ENCODE peak calls at places on chromosomes 4 and X, in ten cellular contexts. One of them, this sample, is unnamed.

GRCh38 chr4:38759077-38759789 is 23.6 kb downstream of the TLR10 start:
- DNase-seq in B cell: peak; percentile 80
- DNase-seq in Calu3: peak; percentile 45
- DNase-seq in cardiac fibroblast: peak; percentile 84
- DNase-seq in HCT116: no peak
- DNase-seq in pancreas: peak; percentile 43
- DNase-seq in mucosa of descending colon: peak; percentile 52
- DNase-seq in glutamatergic neuron: peak; percentile 62
- DNase-seq in fibroblast of lung: peak; percentile 74
- DNase-seq in AG09319: no peak
- DNase-seq in this sample: peak; percentile 28

GRCh38 chr4:61468091-61468720 is 268.1 kb downstream of the ADGRL3 start:
- DNase-seq in B cell: no peak
- DNase-seq in Calu3: peak; percentile 52
- DNase-seq in cardiac fibroblast: peak; percentile 25
- DNase-seq in HCT116: no peak
- DNase-seq in pancreas: no peak
- DNase-seq in mucosa of descending colon: no peak
- DNase-seq in glutamatergic neuron: no peak
- DNase-seq in fibroblast of lung: peak; percentile 49
- DNase-seq in AG09319: no peak
- DNase-seq in this sample: no peak

GRCh38 chrX:116667346-116667745 is 204.6 kb upstream of the CT83 start:
- DNase-seq in B cell: no peak
- DNase-seq in Calu3: no peak
- DNase-seq in cardiac fibroblast: no peak
- DNase-seq in HCT116: no peak
- DNase-seq in pancreas: no peak
- DNase-seq in mucosa of descending colon: no peak
- DNase-seq in glutamatergic neuron: no peak
- DNase-seq in fibroblast of lung: no peak
- DNase-seq in AG09319: no peak
- DNase-seq in this sample: no peak

GRCh38 chrX:130084651-130085237 is 25.6 kb downstream of the ELF4 start:
- DNase-seq in B cell: peak; percentile 45
- DNase-seq in Calu3: no peak
- DNase-seq in cardiac fibroblast: no peak
- DNase-seq in HCT116: no peak
- DNase-seq in pancreas: no peak
- DNase-seq in mucosa of descending colon: peak; percentile 19
- DNase-seq in glutamatergic neuron: no peak
- DNase-seq in fibroblast of lung: no peak
- DNase-seq in AG09319: no peak
- DNase-seq in this sample: no peak

GRCh38 chr4:109735566-109736454 is 5.9 kb upstream of the PLA2G12A start:
- DNase-seq in B cell: no peak
- DNase-seq in Calu3: no peak
- DNase-seq in cardiac fibroblast: peak; percentile 46
- DNase-seq in HCT116: no peak
- DNase-seq in pancreas: peak; percentile 79
- DNase-seq in mucosa of descending colon: no peak
- DNase-seq in glutamatergic neuron: no peak
- DNase-seq in fibroblast of lung: no peak
- DNase-seq in AG09319: no peak
- DNase-seq in this sample: no peak

GRCh38 chr4:151957163-151957562 is 196.4 kb upstream of the GATB start:
- DNase-seq in B cell: no peak
- DNase-seq in Calu3: no peak
- DNase-seq in cardiac fibroblast: peak; percentile 7
- DNase-seq in HCT116: no peak
- DNase-seq in pancreas: no peak
- DNase-seq in mucosa of descending colon: no peak
- DNase-seq in glutamatergic neuron: no peak
- DNase-seq in fibroblast of lung: no peak
- DNase-seq in AG09319: no peak
- DNase-seq in this sample: no peak

GRCh38 chrX:119145241-119145653 is 17.6 kb upstream of the KIAA1210 start:
- DNase-seq in B cell: no peak
- DNase-seq in Calu3: peak; percentile 24
- DNase-seq in cardiac fibroblast: peak; percentile 21
- DNase-seq in HCT116: peak; percentile 12
- DNase-seq in pancreas: no peak
- DNase-seq in mucosa of descending colon: peak; percentile 25
- DNase-seq in glutamatergic neuron: peak; percentile 35
- DNase-seq in fibroblast of lung: peak; percentile 2
- DNase-seq in AG09319: no peak
- DNase-seq in this sample: no peak

GRCh38 chr4:1214101-1215095 is 34.5 kb downstream of the CTBP1 start:
- DNase-seq in B cell: no peak
- DNase-seq in Calu3: no peak
- DNase-seq in cardiac fibroblast: no peak
- DNase-seq in HCT116: no peak
- DNase-seq in pancreas: no peak
- DNase-seq in mucosa of descending colon: no peak
- DNase-seq in glutamatergic neuron: peak; percentile 65
- DNase-seq in fibroblast of lung: no peak
- DNase-seq in AG09319: no peak
- DNase-seq in this sample: no peak

GRCh38 chrX:71616672-71617529 is 1.4 kb downstream of the CXCR3 start:
- DNase-seq in B cell: no peak
- DNase-seq in Calu3: no peak
- DNase-seq in cardiac fibroblast: no peak
- DNase-seq in HCT116: no peak
- DNase-seq in pancreas: no peak
- DNase-seq in mucosa of descending colon: peak; percentile 83
- DNase-seq in glutamatergic neuron: no peak
- DNase-seq in fibroblast of lung: no peak
- DNase-seq in AG09319: no peak
- DNase-seq in this sample: no peak

GRCh38 chrX:41828821-41829220 is 94.5 kb downstream of the CASK start:
- DNase-seq in B cell: no peak
- DNase-seq in Calu3: no peak
- DNase-seq in cardiac fibroblast: no peak
- DNase-seq in HCT116: no peak
- DNase-seq in pancreas: no peak
- DNase-seq in mucosa of descending colon: no peak
- DNase-seq in glutamatergic neuron: no peak
- DNase-seq in fibroblast of lung: no peak
- DNase-seq in AG09319: no peak
- DNase-seq in this sample: no peak

GRCh38 chr4:102869569-102870227 is 906 bp downstream of the CISD2 start:
- DNase-seq in B cell: no peak
- DNase-seq in Calu3: no peak
- DNase-seq in cardiac fibroblast: no peak
- DNase-seq in HCT116: no peak
- DNase-seq in pancreas: no peak
- DNase-seq in mucosa of descending colon: peak; percentile 33
- DNase-seq in glutamatergic neuron: no peak
- DNase-seq in fibroblast of lung: no peak
- DNase-seq in AG09319: no peak
- DNase-seq in this sample: no peak

DNA sequence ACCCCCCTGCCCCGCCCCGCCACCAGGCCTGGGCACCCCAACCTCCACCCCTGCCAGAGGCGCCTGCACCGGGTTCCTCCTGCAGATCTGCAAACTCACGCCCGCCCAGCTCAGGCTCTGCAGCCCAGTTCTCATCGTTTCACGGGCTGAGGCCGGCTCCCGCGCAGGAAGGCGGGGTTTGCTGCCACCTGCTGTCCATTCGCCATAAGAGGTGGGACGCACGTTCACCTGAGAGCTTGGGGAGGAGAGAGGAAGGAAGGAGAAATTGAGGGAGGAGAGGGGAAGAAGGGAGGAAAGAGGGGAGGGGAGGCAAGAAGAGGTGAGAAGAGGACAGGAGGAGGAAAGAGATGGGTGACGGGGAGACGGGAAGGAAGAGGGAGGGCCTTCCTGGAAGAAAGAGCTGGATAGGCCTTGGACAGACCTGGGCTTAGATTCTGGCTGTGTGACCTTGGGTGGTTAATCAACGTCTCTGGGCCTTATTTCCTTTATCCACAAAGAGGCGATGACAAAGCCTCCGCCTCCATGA is 114.5 kb downstream of the ADRA2C start:
- DNase-seq in B cell: peak; percentile 79
- DNase-seq in Calu3: peak; percentile 79
- DNase-seq in cardiac fibroblast: peak; percentile 56
- DNase-seq in HCT116: peak; percentile 35
- DNase-seq in pancreas: peak; percentile 53
- DNase-seq in mucosa of descending colon: peak; percentile 82
- DNase-seq in glutamatergic neuron: peak; percentile 93
- DNase-seq in fibroblast of lung: peak; percentile 38
- DNase-seq in AG09319: no peak
- DNase-seq in this sample: peak; percentile 37
- TF ChIP-seq CTCF in B cell: peak; percentile 69
- TF ChIP-seq CTCF in Calu3: peak; percentile 65
- TF ChIP-seq CTCF in cardiac fibroblast: peak; percentile 59
- TF ChIP-seq CTCF in HCT116: peak; percentile 77
- TF ChIP-seq CTCF in pancreas: peak; percentile 62
- TF ChIP-seq CTCF in mucosa of descending colon: peak; percentile 50
- TF ChIP-seq CTCF in glutamatergic neuron: peak; percentile 75
- TF ChIP-seq CTCF in fibroblast of lung: peak; percentile 45
- TF ChIP-seq CTCF in AG09319: peak; percentile 53
- TF ChIP-seq CTCF in this sample: no peak

GRCh38 chr4:169047967-169048366 is 37.9 kb upstream of the CBR4 start:
- DNase-seq in B cell: no peak
- DNase-seq in Calu3: no peak
- DNase-seq in cardiac fibroblast: no peak
- DNase-seq in HCT116: no peak
- DNase-seq in pancreas: no peak
- DNase-seq in mucosa of descending colon: no peak
- DNase-seq in glutamatergic neuron: no peak
- DNase-seq in fibroblast of lung: no peak
- DNase-seq in AG09319: no peak
- DNase-seq in this sample: no peak

GRCh38 chr4:169048867-169049266 is 38.8 kb upstream of the CBR4 start:
- DNase-seq in B cell: no peak
- DNase-seq in Calu3: no peak
- DNase-seq in cardiac fibroblast: no peak
- DNase-seq in HCT116: no peak
- DNase-seq in pancreas: no peak
- DNase-seq in mucosa of descending colon: no peak
- DNase-seq in glutamatergic neuron: no peak
- DNase-seq in fibroblast of lung: no peak
- DNase-seq in AG09319: no peak
- DNase-seq in this sample: no peak

GRCh38 chr4:169042608-169043007 is 32.6 kb upstream of the CBR4 start:
- DNase-seq in B cell: no peak
- DNase-seq in Calu3: no peak
- DNase-seq in cardiac fibroblast: no peak
- DNase-seq in HCT116: no peak
- DNase-seq in pancreas: no peak
- DNase-seq in mucosa of descending colon: no peak
- DNase-seq in glutamatergic neuron: no peak
- DNase-seq in fibroblast of lung: no peak
- DNase-seq in AG09319: no peak
- DNase-seq in this sample: no peak

GRCh38 chr4:169044723-169045447 is 34.8 kb upstream of the CBR4 start:
- DNase-seq in B cell: no peak
- DNase-seq in Calu3: no peak
- DNase-seq in cardiac fibroblast: no peak
- DNase-seq in HCT116: no peak
- DNase-seq in pancreas: no peak
- DNase-seq in mucosa of descending colon: no peak
- DNase-seq in glutamatergic neuron: no peak
- DNase-seq in fibroblast of lung: no peak
- DNase-seq in AG09319: no peak
- DNase-seq in this sample: no peak

DNA sequence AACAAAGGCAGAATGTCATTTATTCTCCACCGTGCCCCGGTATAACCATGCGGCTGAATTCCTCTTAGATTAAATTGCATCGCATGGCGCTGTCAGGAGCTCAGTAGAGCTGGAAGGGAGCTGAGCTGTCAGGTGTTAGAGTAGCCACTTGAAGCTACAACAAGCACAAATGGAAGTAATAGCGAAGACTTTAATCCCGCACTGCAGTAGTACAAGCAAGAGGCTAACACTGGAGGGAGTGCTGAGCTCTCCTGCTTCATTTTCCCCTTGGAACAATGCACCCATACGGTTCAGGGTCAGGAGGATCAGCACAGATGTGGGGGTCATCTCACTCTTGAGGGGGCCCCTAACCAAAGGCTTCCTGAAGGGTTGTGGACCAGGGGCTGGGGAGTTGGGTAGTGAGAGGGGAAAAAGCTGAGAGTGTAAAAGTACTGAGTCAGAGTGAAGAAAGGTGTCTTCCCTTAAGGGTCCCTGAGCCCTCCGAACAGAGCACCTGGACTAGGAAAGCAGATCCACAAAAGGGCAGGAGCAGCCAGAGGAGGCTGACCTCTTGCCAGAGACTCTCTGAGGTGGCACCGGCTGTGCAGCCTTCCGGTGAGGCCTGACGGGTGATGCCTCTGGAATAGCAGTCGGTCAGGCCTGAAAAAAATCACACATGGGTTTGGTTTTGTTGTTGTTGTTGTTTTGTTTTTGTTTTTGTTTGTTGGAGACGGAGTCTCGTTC is 36.0 kb upstream of the CBR4 start:
- DNase-seq in B cell: no peak
- DNase-seq in Calu3: no peak
- DNase-seq in cardiac fibroblast: peak; percentile 24
- DNase-seq in HCT116: no peak
- DNase-seq in pancreas: no peak
- DNase-seq in mucosa of descending colon: no peak
- DNase-seq in glutamatergic neuron: no peak
- DNase-seq in fibroblast of lung: peak; percentile 14
- DNase-seq in AG09319: no peak
- DNase-seq in this sample: no peak
- TF ChIP-seq CTCF in B cell: no peak
- TF ChIP-seq CTCF in Calu3: no peak
- TF ChIP-seq CTCF in cardiac fibroblast: no peak
- TF ChIP-seq CTCF in HCT116: no peak
- TF ChIP-seq CTCF in pancreas: no peak
- TF ChIP-seq CTCF in mucosa of descending colon: no peak
- TF ChIP-seq CTCF in glutamatergic neuron: no peak
- TF ChIP-seq CTCF in fibroblast of lung: no peak
- TF ChIP-seq CTCF in AG09319: no peak
- TF ChIP-seq CTCF in this sample: no peak

DNA sequence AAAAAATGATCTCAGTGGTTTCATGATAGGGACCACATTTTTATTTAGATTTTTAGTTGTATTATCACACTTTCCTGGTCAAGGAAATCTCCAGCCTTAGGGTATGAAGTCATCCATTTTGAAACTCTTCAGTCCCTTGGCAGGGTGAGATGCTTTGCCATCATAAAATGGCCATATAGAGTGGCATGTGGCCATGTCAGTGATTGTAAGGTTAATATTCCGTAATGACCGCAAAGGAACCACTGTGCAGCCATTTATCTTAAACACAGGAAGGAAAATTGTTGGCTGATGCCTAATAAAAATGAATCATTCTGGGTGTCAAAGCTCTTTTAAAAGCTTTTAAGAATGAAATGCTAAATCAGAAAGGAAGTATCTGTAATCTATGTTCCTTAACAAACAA is 35.6 kb downstream of the COMMD8 start:
- DNase-seq in B cell: no peak
- DNase-seq in Calu3: no peak
- DNase-seq in cardiac fibroblast: peak; percentile 20
- DNase-seq in HCT116: no peak
- DNase-seq in pancreas: no peak
- DNase-seq in mucosa of descending colon: no peak
- DNase-seq in glutamatergic neuron: no peak
- DNase-seq in fibroblast of lung: no peak
- DNase-seq in AG09319: no peak
- DNase-seq in this sample: no peak
- TF ChIP-seq CTCF in B cell: no peak
- TF ChIP-seq CTCF in Calu3: no peak
- TF ChIP-seq CTCF in cardiac fibroblast: no peak
- TF ChIP-seq CTCF in HCT116: no peak
- TF ChIP-seq CTCF in pancreas: no peak
- TF ChIP-seq CTCF in mucosa of descending colon: no peak
- TF ChIP-seq CTCF in glutamatergic neuron: no peak
- TF ChIP-seq CTCF in fibroblast of lung: no peak
- TF ChIP-seq CTCF in AG09319: no peak
- TF ChIP-seq CTCF in this sample: no peak

GRCh38 chr4:84583871-84584373 is 995 bp downstream of the CDS1 start:
- DNase-seq in B cell: peak; percentile 35
- DNase-seq in Calu3: no peak
- DNase-seq in cardiac fibroblast: no peak
- DNase-seq in HCT116: no peak
- DNase-seq in pancreas: no peak
- DNase-seq in mucosa of descending colon: no peak
- DNase-seq in glutamatergic neuron: no peak
- DNase-seq in fibroblast of lung: peak; percentile 5
- DNase-seq in AG09319: no peak
- DNase-seq in this sample: no peak
- TF ChIP-seq CTCF in B cell: peak; percentile 23
- TF ChIP-seq CTCF in Calu3: no peak
- TF ChIP-seq CTCF in cardiac fibroblast: peak; percentile 4
- TF ChIP-seq CTCF in HCT116: no peak
- TF ChIP-seq CTCF in pancreas: no peak
- TF ChIP-seq CTCF in mucosa of descending colon: no peak
- TF ChIP-seq CTCF in glutamatergic neuron: no peak
- TF ChIP-seq CTCF in fibroblast of lung: no peak
- TF ChIP-seq CTCF in AG09319: no peak
- TF ChIP-seq CTCF in this sample: no peak